ENCODE peak calls at places on chromosomes 4 and X, in nine cellular contexts. G, X, E, C, B, F, Q, R and L are unnamed samples.

GRCh38 chrX:106955004-106955772 is 35.0 kb downstream of the CLDN2 start:
- DNase-seq in G (no peak), X (no peak), E (no peak), C (no peak), B (no peak), F (no peak), Q (no peak), R (no peak), L (no peak)

GRCh38 chr4:20370284-20370683 is 118.6 kb downstream of the SLIT2 start:
- DNase-seq in G (no peak), X (no peak), E (no peak), C (no peak), B (no peak), F (no peak), Q (no peak), R (no peak), L (no peak)

GRCh38 chrX:30010471-30010870 is 204.9 kb upstream of the MAGEB2 start:
- DNase-seq in G (peak), X (no peak), E (no peak), C (no peak), B (no peak), F (no peak), Q (no peak), R (no peak), L (no peak)

GRCh38 chrX:64908121-64908520 is 68.1 kb downstream of the ZC4H2 start:
- DNase-seq in G (no peak), X (no peak), E (no peak), C (no peak), B (no peak), F (no peak), Q (no peak), R (no peak), L (no peak)

GRCh38 chr4:122086338-122086737 is 65.8 kb upstream of the BLTP1 start:
- DNase-seq in G (no peak), X (no peak), E (no peak), C (peak), B (no peak), F (peak), Q (peak), R (no peak), L (no peak)

GRCh38 chr4:8820178-8821102 is 51.2 kb downstream of the HMX1 start:
- DNase-seq in G (no peak), X (no peak), E (no peak), C (no peak), B (no peak), F (no peak), Q (no peak), R (no peak), L (no peak)

GRCh38 chr4:113043591-113043990 is 5.9 kb upstream of the ANK2 start:
- DNase-seq in G (no peak), X (no peak), E (no peak), C (no peak), B (no peak), F (no peak), Q (no peak), R (no peak), L (no peak)

GRCh38 chr4:137621056-137621455 is 88.8 kb upstream of the PCDH18 start:
- DNase-seq in G (no peak), X (no peak), E (no peak), C (peak), B (no peak), F (no peak), Q (peak), R (no peak), L (peak)

GRCh38 chr4:8738471-8738931 is 133.1 kb downstream of the HMX1 start:
- DNase-seq in G (no peak), X (no peak), E (no peak), C (no peak), B (no peak), F (no peak), Q (no peak), R (no peak), L (no peak)

GRCh38 chr4:127352220-127352619 is 280.5 kb upstream of the INTU start:
- DNase-seq in G (no peak), X (no peak), E (no peak), C (no peak), B (no peak), F (no peak), Q (no peak), R (peak), L (no peak)

GRCh38 chr4:3246458-3247398 is 2.2 kb upstream of the MSANTD1 start:
- DNase-seq in G (no peak), X (no peak), E (no peak), C (no peak), B (no peak), F (no peak), Q (no peak), R (no peak), L (no peak)

GRCh38 chrX:44507292-44507691 is 35.4 kb downstream of the FUNDC1 start:
- DNase-seq in G (no peak), X (no peak), E (no peak), C (no peak), B (peak), F (no peak), Q (no peak), R (no peak), L (no peak)

GRCh38 chr4:3290889-3291321 is 1.9 kb upstream of the RGS12 start:
- DNase-seq in G (no peak), X (no peak), E (no peak), C (no peak), B (no peak), F (no peak), Q (no peak), R (no peak), L (no peak)

GRCh38 chr4:122663814-122664610 is 43.1 kb upstream of the IL21 start:
- DNase-seq in G (no peak), X (no peak), E (no peak), C (no peak), B (no peak), F (no peak), Q (no peak), R (no peak), L (no peak)

GRCh38 chr4:100069207-100069606 is 119.1 kb upstream of the H2AZ1 start:
- DNase-seq in G (no peak), X (no peak), E (no peak), C (no peak), B (no peak), F (no peak), Q (no peak), R (no peak), L (no peak)

GRCh38 chr4:37664696-37665095 is 21.5 kb downstream of the RELL1 start:
- DNase-seq in G (no peak), X (no peak), E (no peak), C (no peak), B (no peak), F (no peak), Q (no peak), R (peak), L (peak)

GRCh38 chr4:139958738-139959096 is 195.3 kb downstream of the MAML3 start:
- DNase-seq in G (no peak), X (no peak), E (no peak), C (no peak), B (no peak), F (no peak), Q (peak), R (no peak), L (no peak)

GRCh38 chrX:54043696-54044125 is 562 bp downstream of the PHF8 start:
- DNase-seq in G (no peak), X (no peak), E (peak), C (no peak), B (peak), F (no peak), Q (peak), R (no peak), L (no peak)

GRCh38 chrX:115344885-115345653 is 55.6 kb downstream of the LUZP4 start:
- DNase-seq in G (peak), X (peak), E (peak), C (peak), B (no peak), F (peak), Q (peak), R (peak), L (peak)

GRCh38 chr4:6772223-6772928 is 10.2 kb upstream of the KIAA0232 start:
- DNase-seq in G (peak), X (no peak), E (no peak), C (no peak), B (no peak), F (no peak), Q (no peak), R (peak), L (no peak)

GRCh38 chrX:81308086-81308852 is 106.4 kb downstream of the SH3BGRL start:
- DNase-seq in G (no peak), X (no peak), E (no peak), C (no peak), B (no peak), F (no peak), Q (no peak), R (no peak), L (no peak)

GRCh38 chr4:81257841-81258240 is 42.8 kb upstream of the PRKG2 start:
- DNase-seq in G (no peak), X (no peak), E (no peak), C (no peak), B (no peak), F (no peak), Q (no peak), R (no peak), L (no peak)